ENCODE peak calls at places on chromosomes 16 and 17, in four cellular contexts. One of them, this sample, is unnamed.
A peak's percentile ranks its signal among the peaks of the same experiment; 100 is the strongest.

GRCh38 chr17:27776882-27777624 is 23.3 kb downstream of the NOS2 start:
- DNase-seq in CD4-positive, alpha-beta T cell: no peak
- DNase-seq in HepG2: no peak
- DNase-seq in endothelial cell: no peak
- DNase-seq in this sample: no peak

GRCh38 chr16:23509763-23510153 is 536 bp downstream of the GGA2 start:
- DNase-seq in CD4-positive, alpha-beta T cell: peak; percentile 11
- DNase-seq in HepG2: no peak
- DNase-seq in endothelial cell: peak; percentile 21
- DNase-seq in this sample: peak; percentile 5

GRCh38 chr17:57668332-57668731 is 76.8 kb downstream of the CCDC182 start:
- DNase-seq in CD4-positive, alpha-beta T cell: no peak
- DNase-seq in HepG2: no peak
- DNase-seq in endothelial cell: no peak
- DNase-seq in this sample: no peak

GRCh38 chr17:74201250-74201649 is 2.2 kb upstream of the RPL38 start:
- DNase-seq in CD4-positive, alpha-beta T cell: no peak
- DNase-seq in HepG2: no peak
- DNase-seq in endothelial cell: no peak
- DNase-seq in this sample: no peak

GRCh38 chr16:27838536-27839175 is 224.9 kb downstream of the GSG1L start:
- DNase-seq in CD4-positive, alpha-beta T cell: no peak
- DNase-seq in HepG2: no peak
- DNase-seq in endothelial cell: no peak
- DNase-seq in this sample: no peak

GRCh38 chr17:29570521-29570920 is 2.0 kb downstream of the TP53I13 start:
- DNase-seq in CD4-positive, alpha-beta T cell: no peak
- DNase-seq in HepG2: no peak
- DNase-seq in endothelial cell: no peak
- DNase-seq in this sample: no peak

GRCh38 chr16:23508589-23509440 is 1.5 kb downstream of the GGA2 start:
- DNase-seq in CD4-positive, alpha-beta T cell: no peak
- DNase-seq in HepG2: no peak
- DNase-seq in endothelial cell: peak; percentile 13
- DNase-seq in this sample: peak; percentile 2

GRCh38 chr17:30021708-30022317 is 80.4 kb downstream of the EFCAB5 start:
- DNase-seq in CD4-positive, alpha-beta T cell: peak; percentile 11
- DNase-seq in HepG2: peak; percentile 34
- DNase-seq in endothelial cell: peak; percentile 30
- DNase-seq in this sample: peak; percentile 31

GRCh38 chr17:75917443-75918111 is 12.9 kb upstream of the MRPL38 start:
- DNase-seq in CD4-positive, alpha-beta T cell: no peak
- DNase-seq in HepG2: no peak
- DNase-seq in endothelial cell: no peak
- DNase-seq in this sample: no peak

GRCh38 chr16:22813223-22813945 is 578 bp upstream of the HS3ST2 start:
- DNase-seq in CD4-positive, alpha-beta T cell: no peak
- DNase-seq in HepG2: peak; percentile 28
- DNase-seq in endothelial cell: peak; percentile 92
- DNase-seq in this sample: peak; percentile 88

GRCh38 chr17:56319531-56319930 is 166.3 kb downstream of the ANKFN1 start:
- DNase-seq in CD4-positive, alpha-beta T cell: no peak
- DNase-seq in HepG2: peak; percentile 58
- DNase-seq in endothelial cell: no peak
- DNase-seq in this sample: no peak

GRCh38 chr16:67164599-67165061 is at the start of gene HSF4:
- DNase-seq in CD4-positive, alpha-beta T cell: no peak
- DNase-seq in HepG2: peak; percentile 52
- DNase-seq in endothelial cell: no peak
- DNase-seq in this sample: no peak

GRCh38 chr17:36743130-36743529 is 141.7 kb downstream of the MRM1 start:
- DNase-seq in CD4-positive, alpha-beta T cell: no peak
- DNase-seq in HepG2: no peak
- DNase-seq in endothelial cell: no peak
- DNase-seq in this sample: no peak

GRCh38 chr16:80924372-80924978 is 82.2 kb downstream of the CMC2 start:
- DNase-seq in CD4-positive, alpha-beta T cell: peak; percentile 5
- DNase-seq in HepG2: peak; percentile 54
- DNase-seq in endothelial cell: peak; percentile 80
- DNase-seq in this sample: peak; percentile 57

GRCh38 chr16:50467943-50468748 is 80.0 kb upstream of the NKD1 start:
- DNase-seq in CD4-positive, alpha-beta T cell: no peak
- DNase-seq in HepG2: peak; percentile 97
- DNase-seq in endothelial cell: peak; percentile 23
- DNase-seq in this sample: peak; percentile 53

GRCh38 chr16:85126731-85127662 is 14.7 kb upstream of the CIBAR2 start:
- DNase-seq in CD4-positive, alpha-beta T cell: no peak
- DNase-seq in HepG2: no peak
- DNase-seq in endothelial cell: no peak
- DNase-seq in this sample: no peak

GRCh38 chr17:21282231-21282630 is 2.3 kb upstream of the MAP2K3 start:
- DNase-seq in CD4-positive, alpha-beta T cell: no peak
- DNase-seq in HepG2: no peak
- DNase-seq in endothelial cell: no peak
- DNase-seq in this sample: no peak

GRCh38 chr17:76742958-76743357 is 5.0 kb downstream of the MFSD11 start:
- DNase-seq in CD4-positive, alpha-beta T cell: no peak
- DNase-seq in HepG2: no peak
- DNase-seq in endothelial cell: no peak
- DNase-seq in this sample: no peak

GRCh38 chr16:54462766-54463165 is 176.2 kb upstream of the IRX3 start:
- DNase-seq in CD4-positive, alpha-beta T cell: no peak
- DNase-seq in HepG2: no peak
- DNase-seq in endothelial cell: no peak
- DNase-seq in this sample: no peak

GRCh38 chr16:73176577-73177013 is 128.7 kb upstream of the ZFHX3 start:
- DNase-seq in CD4-positive, alpha-beta T cell: no peak
- DNase-seq in HepG2: peak; percentile 20
- DNase-seq in endothelial cell: no peak
- DNase-seq in this sample: no peak

GRCh38 chr16:10122546-10122945 is 59.7 kb downstream of the GRIN2A start:
- DNase-seq in CD4-positive, alpha-beta T cell: no peak
- DNase-seq in HepG2: peak; percentile 15
- DNase-seq in endothelial cell: peak; percentile 30
- DNase-seq in this sample: peak; percentile 6

GRCh38 chr17:78925662-78926555 is 722 bp upstream of the TIMP2 start:
- DNase-seq in CD4-positive, alpha-beta T cell: no peak
- DNase-seq in HepG2: peak; percentile 52
- DNase-seq in endothelial cell: peak; percentile 51
- DNase-seq in this sample: no peak

GRCh38 chr17:4304417-4305027 is 40.7 kb upstream of the ANKFY1 start:
- DNase-seq in CD4-positive, alpha-beta T cell: peak; percentile 53
- DNase-seq in HepG2: peak; percentile 41
- DNase-seq in endothelial cell: peak; percentile 52
- DNase-seq in this sample: peak; percentile 52

GRCh38 chr16:17483266-17483864 is 12.6 kb upstream of the XYLT1 start:
- DNase-seq in CD4-positive, alpha-beta T cell: no peak
- DNase-seq in HepG2: no peak
- DNase-seq in endothelial cell: no peak
- DNase-seq in this sample: no peak

DNA sequence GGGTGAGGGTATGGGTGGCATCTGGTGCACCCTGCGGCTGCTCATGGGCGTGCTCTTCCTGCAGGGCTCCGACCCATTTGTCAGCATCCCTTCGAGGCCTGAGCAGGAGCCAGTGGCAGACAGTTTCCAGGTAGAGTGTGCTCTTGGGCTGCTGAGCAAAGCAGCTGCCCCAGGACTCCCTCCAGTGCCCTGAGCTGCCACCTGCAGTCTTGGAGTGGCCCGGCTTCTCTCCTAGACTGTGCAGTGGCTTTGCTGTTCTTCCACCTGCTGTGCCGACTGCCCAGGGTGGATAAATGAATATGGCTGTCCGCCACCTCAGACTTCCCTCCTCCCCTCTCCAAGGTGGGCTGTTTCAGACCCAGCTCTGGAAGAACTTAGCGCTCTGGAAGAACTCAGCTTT is 10.8 kb upstream of the JPT2 start:
- DNase-seq in CD4-positive, alpha-beta T cell: no peak
- DNase-seq in HepG2: no peak
- DNase-seq in endothelial cell: no peak
- DNase-seq in this sample: no peak
- TF ChIP-seq CTCF in CD4-positive, alpha-beta T cell: no peak
- TF ChIP-seq CTCF in HepG2: no peak
- TF ChIP-seq CTCF in endothelial cell: no peak
- TF ChIP-seq CTCF in this sample: no peak

GRCh38 chr17:45436625-45437460 is 4.2 kb upstream of the ARHGAP27 start:
- DNase-seq in CD4-positive, alpha-beta T cell: no peak
- DNase-seq in HepG2: no peak
- DNase-seq in endothelial cell: no peak
- DNase-seq in this sample: no peak

GRCh38 chr17:45441536-45442310 is 9.1 kb upstream of the ARHGAP27 start:
- DNase-seq in CD4-positive, alpha-beta T cell: no peak
- DNase-seq in HepG2: no peak
- DNase-seq in endothelial cell: no peak
- DNase-seq in this sample: no peak

GRCh38 chr17:45437461-45438283 is 5.0 kb upstream of the ARHGAP27 start:
- DNase-seq in CD4-positive, alpha-beta T cell: no peak
- DNase-seq in HepG2: no peak
- DNase-seq in endothelial cell: no peak
- DNase-seq in this sample: no peak

GRCh38 chr17:45440161-45440859 is 7.6 kb upstream of the ARHGAP27 start:
- DNase-seq in CD4-positive, alpha-beta T cell: no peak
- DNase-seq in HepG2: peak; percentile 72
- DNase-seq in endothelial cell: no peak
- DNase-seq in this sample: no peak

DNA sequence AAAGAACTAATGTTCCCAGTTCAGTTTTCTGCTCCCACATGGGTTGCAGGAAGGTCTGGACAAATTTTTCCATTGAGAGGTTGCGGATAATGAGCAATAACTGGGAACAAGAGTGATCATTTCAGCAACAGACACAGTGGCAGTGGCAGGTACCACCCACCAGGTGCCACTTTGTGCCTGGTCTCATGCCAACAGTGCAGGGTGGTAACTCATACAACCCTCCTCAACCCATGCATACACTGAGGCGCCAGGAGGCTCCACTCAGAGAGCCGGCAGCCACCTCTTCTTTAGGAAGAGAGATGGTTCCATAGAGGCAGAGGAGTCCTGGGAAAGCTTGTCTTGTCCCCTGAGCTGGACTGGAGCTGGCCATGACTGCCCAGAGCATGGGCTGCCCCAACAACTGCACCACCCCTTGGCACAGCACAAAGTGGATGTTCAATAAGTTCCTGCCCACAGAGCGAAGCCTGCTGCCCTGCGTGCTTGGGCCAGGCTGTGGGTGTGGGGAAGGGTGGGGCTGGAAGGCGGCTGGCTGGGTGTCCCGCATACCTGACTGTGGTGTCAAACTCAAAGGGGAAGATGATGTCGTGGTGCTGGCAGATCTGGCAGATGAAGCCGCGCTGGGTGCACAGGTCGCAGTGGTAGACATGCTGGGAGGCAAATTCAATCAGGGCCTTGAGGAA is 6.4 kb upstream of the ARHGAP27 start:
- DNase-seq in CD4-positive, alpha-beta T cell: no peak
- DNase-seq in HepG2: no peak
- DNase-seq in endothelial cell: no peak
- DNase-seq in this sample: no peak
- TF ChIP-seq CTCF in CD4-positive, alpha-beta T cell: no peak
- TF ChIP-seq CTCF in HepG2: no peak
- TF ChIP-seq CTCF in endothelial cell: no peak
- TF ChIP-seq CTCF in this sample: no peak

GRCh38 chr16:26645629-26646028 is 421.1 kb upstream of the C16orf82 start:
- DNase-seq in CD4-positive, alpha-beta T cell: peak; percentile 17
- DNase-seq in HepG2: no peak
- DNase-seq in endothelial cell: peak; percentile 58
- DNase-seq in this sample: peak; percentile 39
- TF ChIP-seq CTCF in CD4-positive, alpha-beta T cell: no peak
- TF ChIP-seq CTCF in HepG2: peak; percentile 63
- TF ChIP-seq CTCF in endothelial cell: peak; percentile 33
- TF ChIP-seq CTCF in this sample: peak; percentile 68

DNA sequence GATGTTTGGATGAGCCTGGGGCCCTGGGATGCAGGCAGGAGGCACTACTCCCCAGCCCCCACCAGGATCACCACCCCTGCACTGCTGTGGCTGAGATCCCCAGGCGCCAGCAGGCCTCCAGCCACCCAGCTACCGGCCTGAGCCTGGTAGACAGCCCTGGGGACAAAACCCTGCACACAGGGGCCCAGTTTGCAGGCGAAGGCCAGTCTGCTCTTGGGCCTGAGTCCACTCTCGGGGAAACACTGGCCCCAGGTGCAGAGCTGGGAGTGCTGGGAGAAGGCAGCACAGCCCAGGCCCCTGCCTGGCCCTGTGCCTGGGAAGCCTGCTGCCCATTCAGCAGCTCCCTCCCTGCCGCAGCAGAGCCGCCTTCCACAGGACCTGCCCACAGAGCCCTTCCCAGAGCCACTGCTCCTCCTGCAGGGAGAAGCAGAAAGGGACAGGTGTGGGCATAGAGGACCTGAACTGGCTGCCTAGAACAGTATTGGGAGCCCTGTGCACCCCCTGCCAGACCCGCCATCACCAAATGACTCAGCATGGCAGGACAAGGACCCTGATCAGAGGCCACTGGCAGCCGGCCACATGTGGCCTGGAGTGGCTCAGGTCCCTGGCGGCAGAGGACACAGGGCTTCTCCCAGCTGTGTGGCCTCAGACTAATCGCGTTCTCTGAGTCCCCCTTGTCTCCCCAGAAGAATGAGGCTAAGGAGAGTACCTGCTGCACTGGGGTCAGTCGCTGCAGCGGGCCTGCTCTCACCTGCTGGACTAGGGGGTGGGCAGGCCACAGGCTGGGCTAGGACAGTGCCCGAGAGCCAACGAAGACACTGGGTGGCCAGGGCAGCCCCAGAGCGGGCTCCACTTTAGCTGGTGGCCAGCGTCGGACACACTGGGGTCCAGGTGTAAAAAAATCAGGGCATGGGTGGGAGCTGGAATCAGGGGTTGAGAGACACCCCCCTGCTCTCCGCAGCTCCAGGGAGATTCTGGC is 10.7 kb downstream of the MSRB1 start:
- DNase-seq in CD4-positive, alpha-beta T cell: no peak
- DNase-seq in HepG2: peak; percentile 69
- DNase-seq in endothelial cell: no peak
- DNase-seq in this sample: no peak
- TF ChIP-seq CTCF in CD4-positive, alpha-beta T cell: no peak
- TF ChIP-seq CTCF in HepG2: peak; percentile 72
- TF ChIP-seq CTCF in endothelial cell: no peak
- TF ChIP-seq CTCF in this sample: no peak

This sample was measured in neural crest cell.